ENCODE peak calls at places on chromosomes 4 and X, in seven cellular contexts. S is A673, L is OCI-LY7, R is right atrium auricular region, T is stomach, G is HCT116, W is astrocyte. K is an unnamed sample.

GRCh38 chrX:130170752-130171445 is 863 bp upstream of the RAB33A start:
- DNase-seq in S (peak; percentile 85), L (peak; percentile 71), R (no peak), T (peak; percentile 31), G (no peak), W (no peak), K (no peak)

GRCh38 chr4:3445829-3446545 is 4.2 kb downstream of the HGFAC start:
- DNase-seq in S (no peak), L (no peak), R (no peak), T (no peak), G (no peak), W (no peak), K (no peak)

GRCh38 chrX:40105016-40105790 is 7.4 kb upstream of the BCOR start:
- DNase-seq in S (no peak), L (peak; percentile 74), R (no peak), T (no peak), G (no peak), W (no peak), K (no peak)

GRCh38 chr4:165360041-165360782 is 18.6 kb upstream of the CPE start:
- DNase-seq in S (no peak), L (no peak), R (no peak), T (no peak), G (no peak), W (peak; percentile 60), K (no peak)

GRCh38 chr4:175308236-175308635 is 390.1 kb downstream of the ADAM29 start:
- DNase-seq in S (no peak), L (no peak), R (no peak), T (no peak), G (peak; percentile 15), W (peak; percentile 39), K (no peak)

GRCh38 chr4:105025263-105026017 is 121.2 kb upstream of the TET2 start:
- DNase-seq in S (no peak), L (no peak), R (no peak), T (no peak), G (no peak), W (no peak), K (no peak)

GRCh38 chr4:82787342-82787741 is 11.3 kb downstream of the SCD5 start:
- DNase-seq in S (no peak), L (no peak), R (peak; percentile 54), T (no peak), G (no peak), W (peak; percentile 56), K (no peak)

GRCh38 chr4:24888475-24888874 is 24.4 kb downstream of the CCDC149 start:
- DNase-seq in S (no peak), L (no peak), R (no peak), T (no peak), G (no peak), W (no peak), K (no peak)

GRCh38 chrX:68462653-68463052 is 29.4 kb upstream of the OPHN1 start:
- DNase-seq in S (peak; percentile 72), L (peak; percentile 14), R (no peak), T (no peak), G (peak; percentile 7), W (peak; percentile 11), K (no peak)

GRCh38 chrX:56764153-56764974 is 35.3 kb downstream of the NBDY start:
- DNase-seq in S (peak; percentile 88), L (peak; percentile 84), R (peak; percentile 79), T (peak; percentile 66), G (peak; percentile 19), W (peak; percentile 56), K (peak; percentile 55)

GRCh38 chr4:127528302-127528701 is 104.5 kb upstream of the INTU start:
- DNase-seq in S (no peak), L (no peak), R (no peak), T (no peak), G (no peak), W (no peak), K (no peak)

GRCh38 chr4:1411436-1412375 is 5.5 kb upstream of the NKX1-1 start:
- DNase-seq in S (no peak), L (no peak), R (peak; percentile 30), T (peak; percentile 17), G (no peak), W (no peak), K (no peak)

GRCh38 chr4:183330841-183331240 is 8.6 kb upstream of the CLDN24 start:
- DNase-seq in S (no peak), L (no peak), R (no peak), T (no peak), G (no peak), W (no peak), K (peak; percentile 66)

GRCh38 chr4:26235500-26235899 is 85.3 kb upstream of the RBPJ start:
- DNase-seq in S (no peak), L (no peak), R (no peak), T (peak; percentile 33), G (no peak), W (peak; percentile 26), K (no peak)

GRCh38 chrX:22542641-22543040 is 269.9 kb downstream of the CBLL2 start:
- DNase-seq in S (no peak), L (no peak), R (no peak), T (no peak), G (no peak), W (peak; percentile 26), K (no peak)

GRCh38 chr4:148215202-148215601 is 227.0 kb downstream of the NR3C2 start:
- DNase-seq in S (no peak), L (no peak), R (no peak), T (no peak), G (no peak), W (no peak), K (no peak)

GRCh38 chr4:148214529-148215166 is 227.6 kb downstream of the NR3C2 start:
- DNase-seq in S (no peak), L (no peak), R (no peak), T (no peak), G (no peak), W (no peak), K (no peak)

GRCh38 chr4:148216866-148217814 is 225.1 kb downstream of the NR3C2 start:
- DNase-seq in S (no peak), L (peak; percentile 23), R (no peak), T (no peak), G (no peak), W (peak; percentile 23), K (no peak)

GRCh38 chr4:148211533-148211932 is 230.7 kb downstream of the NR3C2 start:
- DNase-seq in S (no peak), L (no peak), R (no peak), T (no peak), G (no peak), W (no peak), K (no peak)

GRCh38 chr4:148216321-148216720 is 225.9 kb downstream of the NR3C2 start:
- DNase-seq in S (no peak), L (no peak), R (no peak), T (no peak), G (no peak), W (no peak), K (no peak)
- H3K27ac ChIP-seq in S (no peak overlapping the region), L (no peak overlapping the region), R (no peak overlapping the region), T (peak overlapping the region; percentile 65), G (no peak overlapping the region), W (no peak overlapping the region), K (peak overlapping the region; percentile 76)

DNA sequence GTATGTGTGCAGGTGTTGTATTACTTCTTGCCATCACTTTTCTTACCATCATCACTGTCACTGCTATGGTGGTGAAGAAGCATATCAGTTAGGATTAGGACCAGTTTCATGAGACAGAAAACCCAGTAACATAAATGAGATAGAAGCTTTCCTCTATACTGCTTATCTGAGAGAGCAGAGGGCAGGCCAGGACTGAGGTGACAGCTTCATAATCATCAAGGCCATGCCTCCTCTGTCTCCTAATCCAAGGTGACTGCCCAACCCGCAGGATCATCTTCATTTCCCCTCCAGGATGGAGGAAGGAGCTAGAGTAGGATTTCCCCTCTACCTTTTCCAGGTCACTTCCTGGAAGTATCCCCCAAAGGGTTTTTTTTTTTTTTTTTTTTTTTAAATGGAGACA is 35.4 kb downstream of the TMEM131L start:
- DNase-seq in S (no peak), L (no peak), R (no peak), T (no peak), G (no peak), W (no peak), K (no peak)
- H3K4me1 ChIP-seq in S (peaks cover 12% of the 10 kb centered on the region), L (peaks cover 29% of the 10 kb centered on the region), R (peaks cover 27% of the 10 kb centered on the region), T (peaks cover 42% of the 10 kb centered on the region), G (peaks cover 27% of the 10 kb centered on the region), W (peaks cover 24% of the 10 kb centered on the region), K (peaks cover 36% of the 10 kb centered on the region)

GRCh38 chr4:69848028-69848427 is 11.9 kb downstream of the SULT1E1 start:
- DNase-seq in S (no peak), L (no peak), R (no peak), T (no peak), G (no peak), W (no peak), K (no peak)
- H3K27ac ChIP-seq in S (no peak overlapping the region), L (no peak overlapping the region), R (no peak overlapping the region), T (no peak overlapping the region), G (no peak overlapping the region), W (no peak overlapping the region), K (no peak overlapping the region)

GRCh38 chrX:71668248-71668595 is 876 bp downstream of the LOC101059915 start:
- DNase-seq in S (no peak), L (no peak), R (no peak), T (no peak), G (no peak), W (no peak), K (no peak)
- H3K4me1 ChIP-seq in S (no peaks in the 10 kb centered on the region), L (no peaks in the 10 kb centered on the region), R (no peaks in the 10 kb centered on the region), T (no peaks in the 10 kb centered on the region), G (no peaks in the 10 kb centered on the region), W (no peaks in the 10 kb centered on the region), K (no peaks in the 10 kb centered on the region)

DNA sequence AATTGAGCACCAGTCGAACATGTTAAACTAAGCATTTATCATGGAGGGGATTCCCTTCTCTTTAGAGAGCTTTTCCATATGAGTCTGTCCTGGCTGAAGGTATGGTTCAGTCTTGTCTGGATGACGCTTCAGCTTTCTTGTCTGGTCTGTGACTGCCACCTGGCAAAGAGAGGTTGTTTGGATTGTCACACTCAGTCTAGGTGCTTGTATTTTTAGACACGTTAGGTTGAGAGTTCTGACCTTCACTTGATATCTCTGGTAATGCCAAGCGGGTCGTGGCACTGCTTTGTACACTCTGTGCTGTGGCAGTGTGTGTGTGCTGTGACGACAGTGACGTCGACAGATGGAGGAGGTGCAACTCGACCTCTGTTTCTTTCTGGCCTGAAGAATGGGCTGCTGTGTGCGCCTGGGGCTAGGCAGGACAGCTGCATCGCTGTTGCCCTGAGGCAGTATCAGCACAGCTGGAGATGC is 12.6 kb downstream of the NOCT start:
- DNase-seq in S (no peak), L (no peak), R (peak; percentile 77), T (peak; percentile 80), G (no peak), W (no peak), K (no peak)
- H3K27ac ChIP-seq in S (peak overlapping the region; percentile 8), L (no peak overlapping the region), R (peak overlapping the region; percentile 77), T (peak overlapping the region; percentile 58), G (no peak overlapping the region), W (no peak overlapping the region), K (no peak overlapping the region)

GRCh38 chr4:6332669-6333050 is 63.0 kb downstream of the WFS1 start:
- DNase-seq in S (no peak), L (no peak), R (no peak), T (no peak), G (no peak), W (no peak), K (no peak)
- H3K4me1 ChIP-seq in S (no peaks in the 10 kb centered on the region), L (peaks cover 3% of the 10 kb centered on the region), R (no peaks in the 10 kb centered on the region), T (peaks cover 6% of the 10 kb centered on the region), G (peaks cover 6% of the 10 kb centered on the region), W (no peaks in the 10 kb centered on the region), K (no peaks in the 10 kb centered on the region)

K was measured in esophagus muscularis mucosa.